ENCODE peak calls at places on chromosomes 4 and X, in four cellular contexts. One of them, this sample, is unnamed.
A peak's percentile ranks its signal among the peaks of the same experiment; 100 is the strongest.

GRCh38 chr4:127140306-127140705 is 492.5 kb upstream of the INTU start:
- DNase-seq in ACHN: no peak
- DNase-seq in NCI-H1105: no peak
- DNase-seq in activated CD8-positive, alpha-beta memory T cell treated with anti-CD3 and anti-CD28 coated beads, Interleukin-2, amount 50 U/mL, for 48 hours: no peak
- DNase-seq in this sample: no peak

GRCh38 chrX:20363003-20363674 is 96.4 kb upstream of the RPS6KA3 start:
- DNase-seq in ACHN: no peak
- DNase-seq in NCI-H1105: peak; percentile 26
- DNase-seq in activated CD8-positive, alpha-beta memory T cell treated with anti-CD3 and anti-CD28 coated beads, Interleukin-2, amount 50 U/mL, for 48 hours: no peak
- DNase-seq in this sample: no peak

GRCh38 chr4:40514409-40515025 is 115.1 kb downstream of the RBM47 start:
- DNase-seq in activated CD8-positive, alpha-beta memory T cell treated with anti-CD3 and anti-CD28 coated beads, Interleukin-2, amount 50 U/mL, for 48 hours: no peak
- DNase-seq in ACHN: peak; percentile 83
- DNase-seq in NCI-H1105: peak; percentile 16
- DNase-seq in this sample: no peak

GRCh38 chrX:106619797-106620196 is 8.0 kb downstream of the RADX start:
- DNase-seq in ACHN: peak; percentile 25
- DNase-seq in activated CD8-positive, alpha-beta memory T cell treated with anti-CD3 and anti-CD28 coated beads, Interleukin-2, amount 50 U/mL, for 48 hours: no peak
- DNase-seq in NCI-H1105: no peak
- DNase-seq in this sample: no peak

GRCh38 chr4:3717241-3717640 is 48.9 kb upstream of the ADRA2C start:
- DNase-seq in activated CD8-positive, alpha-beta memory T cell treated with anti-CD3 and anti-CD28 coated beads, Interleukin-2, amount 50 U/mL, for 48 hours: no peak
- DNase-seq in ACHN: no peak
- DNase-seq in NCI-H1105: no peak
- DNase-seq in this sample: no peak

GRCh38 chrX:107766470-107767140 is 9.0 kb downstream of the TSC22D3 start:
- DNase-seq in ACHN: peak; percentile 37
- DNase-seq in activated CD8-positive, alpha-beta memory T cell treated with anti-CD3 and anti-CD28 coated beads, Interleukin-2, amount 50 U/mL, for 48 hours: no peak
- DNase-seq in NCI-H1105: no peak
- DNase-seq in this sample: no peak

GRCh38 chrX:66030505-66031317 is 9.2 kb downstream of the VSIG4 start:
- DNase-seq in NCI-H1105: no peak
- DNase-seq in activated CD8-positive, alpha-beta memory T cell treated with anti-CD3 and anti-CD28 coated beads, Interleukin-2, amount 50 U/mL, for 48 hours: no peak
- DNase-seq in ACHN: peak; percentile 0
- DNase-seq in this sample: peak; percentile 1

GRCh38 chr4:87069037-87069742 is 134.4 kb downstream of the AFF1 start:
- DNase-seq in activated CD8-positive, alpha-beta memory T cell treated with anti-CD3 and anti-CD28 coated beads, Interleukin-2, amount 50 U/mL, for 48 hours: no peak
- DNase-seq in NCI-H1105: peak; percentile 32
- DNase-seq in ACHN: no peak
- DNase-seq in this sample: no peak

GRCh38 chr4:106892786-106893185 is 143.3 kb downstream of the DKK2 start:
- DNase-seq in activated CD8-positive, alpha-beta memory T cell treated with anti-CD3 and anti-CD28 coated beads, Interleukin-2, amount 50 U/mL, for 48 hours: no peak
- DNase-seq in ACHN: no peak
- DNase-seq in NCI-H1105: no peak
- DNase-seq in this sample: no peak

GRCh38 chrX:12304261-12304660 is 166.0 kb downstream of the FRMPD4 start:
- DNase-seq in NCI-H1105: no peak
- DNase-seq in activated CD8-positive, alpha-beta memory T cell treated with anti-CD3 and anti-CD28 coated beads, Interleukin-2, amount 50 U/mL, for 48 hours: no peak
- DNase-seq in ACHN: no peak
- DNase-seq in this sample: peak; percentile 16